ENCODE peak calls at places on chromosome 1, in seven cellular contexts. B is gastrocnemius medialis; L is AG08396; R is stimulated activated CD4-positive, alpha-beta T cell treated with anti-CD3 and anti-CD28 coated beads, TNF-alpha, amount 100 ng/mL, for 24 hours; C is activated naive CD8-positive, alpha-beta T cell treated with anti-CD3 and anti-CD28 coated beads, Interleukin-2, amount 50 U/mL, for 24 hours; G is AG10803; F is left cardiac atrium. S is an unnamed sample.

GRCh38 chr1:1148061-1148460 is 25.6 kb upstream of the TTLL10 start:
- DNase-seq in B (no peak), L (no peak), R (no peak), C (no peak), G (no peak), F (no peak), S (no peak)

GRCh38 chr1:227942716-227943261 is 4.9 kb downstream of the WNT9A start:
- DNase-seq in B (peak; percentile 10), L (no peak), R (no peak), C (no peak), G (no peak), F (no peak), S (no peak)

GRCh38 chr1:7421471-7422075 is 349.5 kb upstream of the VAMP3 start:
- DNase-seq in B (peak; percentile 2), L (no peak), R (no peak), C (no peak), G (no peak), F (peak; percentile 14), S (no peak)

GRCh38 chr1:8266436-8267165 is 51.3 kb upstream of the SLC45A1 start:
- DNase-seq in B (no peak), L (no peak), R (no peak), C (no peak), G (no peak), F (no peak), S (no peak)

GRCh38 chr1:103101399-103101798 is 6.9 kb downstream of the COL11A1 start:
- DNase-seq in B (no peak), L (no peak), R (no peak), C (no peak), G (no peak), F (no peak), S (no peak)

GRCh38 chr1:179253286-179253972 is 24.0 kb upstream of the ABL2 start:
- DNase-seq in B (no peak), L (no peak), R (no peak), C (no peak), G (peak; percentile 33), F (no peak), S (peak; percentile 27)

GRCh38 chr1:175784826-175785225 is 41.4 kb upstream of the TNR start:
- DNase-seq in B (no peak), L (no peak), R (no peak), C (no peak), G (no peak), F (no peak), S (no peak)

GRCh38 chr1:98331718-98332311 is 329.7 kb upstream of the SNX7 start:
- DNase-seq in B (no peak), L (no peak), R (no peak), C (no peak), G (peak; percentile 8), F (no peak), S (no peak)

S was measured in EH.